ENCODE peak calls at places on chromosomes 2 and 18, in four cellular contexts. A is EL, P is GM12892, F is GM18507. H is an unnamed sample.
A peak's percentile ranks its signal among the peaks of the same experiment; 100 is the strongest.

GRCh38 chr2:134273240-134273983 is 19.5 kb downstream of the MGAT5 start:
- DNase-seq in P (no peak), A (no peak), F (no peak), H (peak; percentile 69)

GRCh38 chr2:55061534-55062344 is 11.5 kb upstream of the RTN4 start:
- DNase-seq in F (no peak), A (no peak), P (no peak), H (no peak)

GRCh38 chr18:986071-986470 is 81.4 kb downstream of the ADCYAP1 start:
- DNase-seq in A (no peak), F (no peak), P (no peak), H (no peak)

GRCh38 chr18:42038936-42039335 is 83.9 kb downstream of the PIK3C3 start:
- DNase-seq in A (peak; percentile 89), P (no peak), F (no peak), H (no peak)

GRCh38 chr2:232542715-232543467 is 3.4 kb downstream of the CHRNG start:
- DNase-seq in F (no peak), A (no peak), P (no peak), H (no peak)

GRCh38 chr18:63684718-63685117 is 18.0 kb upstream of the SERPINB11 start:
- DNase-seq in P (no peak), A (no peak), F (no peak), H (no peak)

GRCh38 chr2:236289766-236290462 is 25.7 kb upstream of the ASB18 start:
- DNase-seq in F (no peak), P (no peak), A (no peak), H (no peak)

GRCh38 chr2:206241767-206242166 is 32.7 kb upstream of the ZDBF2 start:
- DNase-seq in P (no peak), A (no peak), F (no peak), H (no peak)

GRCh38 chr2:199955339-199956061 is at the start of the genes MAIP1 and TYW5:
- DNase-seq in F (peak; percentile 72), A (peak; percentile 86), P (peak; percentile 77), H (peak; percentile 93)

GRCh38 chr2:226074391-226074790 is 674.9 kb downstream of the NYAP2 start:
- DNase-seq in F (no peak), P (no peak), A (no peak), H (no peak)

GRCh38 chr18:76844742-76845477 is 22.6 kb downstream of the ZNF236 start:
- DNase-seq in A (no peak), P (no peak), F (no peak), H (no peak)

GRCh38 chr2:34663314-34663713 is 1064.2 kb upstream of the FAM98A start:
- DNase-seq in P (no peak), F (no peak), A (no peak), H (no peak)

GRCh38 chr2:129758461-129759185 is 220.8 kb upstream of the RAB6C start:
- DNase-seq in P (no peak), A (no peak), F (no peak), H (no peak)

GRCh38 chr2:9258953-9259399 is 52.4 kb downstream of the ASAP2 start:
- DNase-seq in A (no peak), P (no peak), F (no peak), H (no peak)

GRCh38 chr2:69642709-69643601 is 584 bp downstream of the AAK1 start:
- DNase-seq in P (no peak), A (peak; percentile 83), F (no peak), H (peak; percentile 68)

GRCh38 chr18:59988098-59988706 is 88.4 kb downstream of the PMAIP1 start:
- DNase-seq in P (no peak), A (peak; percentile 58), F (peak; percentile 5), H (peak; percentile 79)

GRCh38 chr2:161101406-161101805 is 58.8 kb upstream of the TANK start:
- DNase-seq in A (no peak), P (no peak), F (no peak), H (peak; percentile 58)

GRCh38 chr2:158457826-158458616 is 1.3 kb downstream of the PKP4 start:
- DNase-seq in F (no peak), P (peak; percentile 39), A (peak; percentile 89), H (no peak)

GRCh38 chr18:36693931-36694661 is 134.7 kb downstream of the TPGS2 start:
- DNase-seq in P (no peak), F (no peak), A (peak; percentile 60), H (peak; percentile 73)

GRCh38 chr2:8368463-8368862 is 313.4 kb upstream of the ID2 start:
- DNase-seq in F (no peak), A (no peak), P (no peak), H (no peak)

GRCh38 chr2:204538179-204539009 is 6.9 kb upstream of the PARD3B start:
- DNase-seq in F (no peak), A (peak; percentile 77), P (no peak), H (no peak)

GRCh38 chr18:55522011-55522410 is 66.0 kb downstream of the TCF4 start:
- DNase-seq in P (no peak), F (no peak), A (no peak), H (peak; percentile 85)

GRCh38 chr2:128396500-128396891 is 77.8 kb upstream of the HS6ST1 start:
- DNase-seq in A (no peak), F (no peak), P (no peak), H (no peak)

GRCh38 chr2:223101340-223102039 is 49.5 kb downstream of the KCNE4 start:
- DNase-seq in A (peak; percentile 53), F (peak; percentile 4), P (peak; percentile 5), H (no peak)

GRCh38 chr2:171409436-171409971 is 24.3 kb downstream of the METTL8 start:
- DNase-seq in P (no peak), F (no peak), A (no peak), H (no peak)

GRCh38 chr2:18814387-18814786 is 225.0 kb upstream of the NT5C1B start:
- DNase-seq in F (no peak), A (peak; percentile 68), P (no peak), H (no peak)

GRCh38 chr2:207337234-207338219 is 171.8 kb upstream of the KLF7 start:
- DNase-seq in A (peak; percentile 34), F (no peak), P (no peak), H (no peak)

GRCh38 chr2:43340945-43341356 is 114.5 kb upstream of the ZFP36L2 start:
- DNase-seq in F (no peak), P (no peak), A (peak; percentile 72), H (no peak)

GRCh38 chr2:102033028-102033749 is 41.4 kb downstream of the IL1R2 start:
- DNase-seq in F (no peak), A (peak; percentile 83), P (no peak), H (no peak)

GRCh38 chr2:168849610-168850009 is 40.6 kb downstream of the SPC25 start:
- DNase-seq in P (no peak), F (no peak), A (peak; percentile 18), H (no peak)

GRCh38 chr2:127176371-127177311 is 43.5 kb downstream of the CYP27C1 start:
- DNase-seq in A (peak; percentile 77), F (no peak), P (no peak), H (no peak)

GRCh38 chr2:75622500-75622899 is 24.1 kb upstream of the MRPL19 start:
- DNase-seq in A (no peak), P (no peak), F (no peak), H (no peak)

GRCh38 chr2:70321377-70321776 is 19.5 kb upstream of the FAM136A start:
- DNase-seq in P (no peak), A (no peak), F (no peak), H (no peak)

GRCh38 chr2:218885981-218886447 is 5.4 kb downstream of the WNT10A start:
- DNase-seq in F (no peak), P (no peak), A (no peak), H (peak; percentile 69)

GRCh38 chr18:48358868-48359267 is 50.3 kb downstream of the ZBTB7C start:
- DNase-seq in A (no peak), F (no peak), P (no peak), H (no peak)

GRCh38 chr2:174473796-174474195 is 13.0 kb downstream of the GPR155 start:
- DNase-seq in P (no peak), F (no peak), A (peak; percentile 56), H (no peak)

GRCh38 chr18:12857215-12857924 is 26.7 kb downstream of the PTPN2 start:
- DNase-seq in P (no peak), A (no peak), F (no peak), H (no peak)

H was measured in Karpas-422.